ENCODE peak calls at places on chromosomes 2 and 18, in ten cellular contexts. One of them, this sample, is unnamed.

GRCh38 chr18:48358868-48359267 is 50.3 kb downstream of the ZBTB7C start:
- DNase-seq in activated CD4-positive, alpha-beta T cell treated with anti-CD3 and anti-CD28 coated beads, Interleukin-2, amount 50 U/mL, for 24 hours: no peak
- DNase-seq in GM23248: no peak
- DNase-seq in stimulated activated CD8-positive, alpha-beta memory T cell treated with anti-CD3 and anti-CD28 coated beads, Interleukin-7, amount 100 ng/mL, for 1 hour: no peak
- DNase-seq in A172: no peak
- DNase-seq in sigmoid colon: peak; percentile 12
- DNase-seq in ACHN: no peak
- DNase-seq in GM12892: no peak
- DNase-seq in NCI-H345: no peak
- DNase-seq in dorsolateral prefrontal cortex: no peak
- DNase-seq in this sample: no peak

GRCh38 chr18:51339866-51340265 is 142.4 kb upstream of the MEX3C start:
- DNase-seq in activated CD4-positive, alpha-beta T cell treated with anti-CD3 and anti-CD28 coated beads, Interleukin-2, amount 50 U/mL, for 24 hours: no peak
- DNase-seq in GM23248: no peak
- DNase-seq in stimulated activated CD8-positive, alpha-beta memory T cell treated with anti-CD3 and anti-CD28 coated beads, Interleukin-7, amount 100 ng/mL, for 1 hour: no peak
- DNase-seq in A172: peak; percentile 22
- DNase-seq in sigmoid colon: no peak
- DNase-seq in ACHN: no peak
- DNase-seq in GM12892: no peak
- DNase-seq in NCI-H345: no peak
- DNase-seq in dorsolateral prefrontal cortex: no peak
- DNase-seq in this sample: no peak

GRCh38 chr2:5227062-5227699 is 465.0 kb upstream of the SOX11 start:
- DNase-seq in activated CD4-positive, alpha-beta T cell treated with anti-CD3 and anti-CD28 coated beads, Interleukin-2, amount 50 U/mL, for 24 hours: no peak
- DNase-seq in GM23248: no peak
- DNase-seq in stimulated activated CD8-positive, alpha-beta memory T cell treated with anti-CD3 and anti-CD28 coated beads, Interleukin-7, amount 100 ng/mL, for 1 hour: no peak
- DNase-seq in A172: peak; percentile 52
- DNase-seq in sigmoid colon: no peak
- DNase-seq in ACHN: no peak
- DNase-seq in GM12892: no peak
- DNase-seq in NCI-H345: no peak
- DNase-seq in dorsolateral prefrontal cortex: no peak
- DNase-seq in this sample: no peak

GRCh38 chr2:228227466-228227865 is 46.0 kb upstream of the SPHKAP start:
- DNase-seq in activated CD4-positive, alpha-beta T cell treated with anti-CD3 and anti-CD28 coated beads, Interleukin-2, amount 50 U/mL, for 24 hours: no peak
- DNase-seq in GM23248: no peak
- DNase-seq in stimulated activated CD8-positive, alpha-beta memory T cell treated with anti-CD3 and anti-CD28 coated beads, Interleukin-7, amount 100 ng/mL, for 1 hour: no peak
- DNase-seq in A172: no peak
- DNase-seq in sigmoid colon: no peak
- DNase-seq in ACHN: no peak
- DNase-seq in GM12892: no peak
- DNase-seq in NCI-H345: no peak
- DNase-seq in dorsolateral prefrontal cortex: no peak
- DNase-seq in this sample: no peak

GRCh38 chr2:160252278-160252887 is 52.3 kb upstream of the ITGB6 start:
- DNase-seq in activated CD4-positive, alpha-beta T cell treated with anti-CD3 and anti-CD28 coated beads, Interleukin-2, amount 50 U/mL, for 24 hours: no peak
- DNase-seq in GM23248: peak; percentile 53
- DNase-seq in stimulated activated CD8-positive, alpha-beta memory T cell treated with anti-CD3 and anti-CD28 coated beads, Interleukin-7, amount 100 ng/mL, for 1 hour: no peak
- DNase-seq in A172: peak; percentile 38
- DNase-seq in sigmoid colon: no peak
- DNase-seq in ACHN: peak; percentile 74
- DNase-seq in GM12892: no peak
- DNase-seq in NCI-H345: peak; percentile 11
- DNase-seq in dorsolateral prefrontal cortex: no peak
- DNase-seq in this sample: no peak

GRCh38 chr2:43950383-43951008 is 45.3 kb downstream of the LRPPRC start:
- DNase-seq in activated CD4-positive, alpha-beta T cell treated with anti-CD3 and anti-CD28 coated beads, Interleukin-2, amount 50 U/mL, for 24 hours: no peak
- DNase-seq in GM23248: peak; percentile 63
- DNase-seq in stimulated activated CD8-positive, alpha-beta memory T cell treated with anti-CD3 and anti-CD28 coated beads, Interleukin-7, amount 100 ng/mL, for 1 hour: no peak
- DNase-seq in A172: peak; percentile 37
- DNase-seq in sigmoid colon: no peak
- DNase-seq in ACHN: peak; percentile 63
- DNase-seq in GM12892: no peak
- DNase-seq in NCI-H345: peak; percentile 19
- DNase-seq in dorsolateral prefrontal cortex: no peak
- DNase-seq in this sample: no peak

GRCh38 chr2:148201075-148202004 is 180.4 kb downstream of the MBD5 start:
- DNase-seq in activated CD4-positive, alpha-beta T cell treated with anti-CD3 and anti-CD28 coated beads, Interleukin-2, amount 50 U/mL, for 24 hours: no peak
- DNase-seq in GM23248: peak; percentile 47
- DNase-seq in stimulated activated CD8-positive, alpha-beta memory T cell treated with anti-CD3 and anti-CD28 coated beads, Interleukin-7, amount 100 ng/mL, for 1 hour: no peak
- DNase-seq in A172: no peak
- DNase-seq in sigmoid colon: peak; percentile 87
- DNase-seq in ACHN: peak; percentile 63
- DNase-seq in GM12892: no peak
- DNase-seq in NCI-H345: no peak
- DNase-seq in dorsolateral prefrontal cortex: no peak
- DNase-seq in this sample: no peak

GRCh38 chr2:185780890-185781289 is 42.3 kb downstream of the FSIP2 start:
- DNase-seq in activated CD4-positive, alpha-beta T cell treated with anti-CD3 and anti-CD28 coated beads, Interleukin-2, amount 50 U/mL, for 24 hours: no peak
- DNase-seq in GM23248: peak; percentile 15
- DNase-seq in stimulated activated CD8-positive, alpha-beta memory T cell treated with anti-CD3 and anti-CD28 coated beads, Interleukin-7, amount 100 ng/mL, for 1 hour: no peak
- DNase-seq in A172: no peak
- DNase-seq in sigmoid colon: no peak
- DNase-seq in ACHN: no peak
- DNase-seq in GM12892: no peak
- DNase-seq in NCI-H345: no peak
- DNase-seq in dorsolateral prefrontal cortex: no peak
- DNase-seq in this sample: no peak

GRCh38 chr18:48592540-48592939 is 53.7 kb downstream of the CTIF start:
- DNase-seq in activated CD4-positive, alpha-beta T cell treated with anti-CD3 and anti-CD28 coated beads, Interleukin-2, amount 50 U/mL, for 24 hours: no peak
- DNase-seq in GM23248: no peak
- DNase-seq in stimulated activated CD8-positive, alpha-beta memory T cell treated with anti-CD3 and anti-CD28 coated beads, Interleukin-7, amount 100 ng/mL, for 1 hour: no peak
- DNase-seq in A172: no peak
- DNase-seq in sigmoid colon: no peak
- DNase-seq in ACHN: no peak
- DNase-seq in GM12892: no peak
- DNase-seq in NCI-H345: no peak
- DNase-seq in dorsolateral prefrontal cortex: peak; percentile 59
- DNase-seq in this sample: no peak

GRCh38 chr2:105778344-105778607 is 33.6 kb downstream of the NCK2 start:
- DNase-seq in activated CD4-positive, alpha-beta T cell treated with anti-CD3 and anti-CD28 coated beads, Interleukin-2, amount 50 U/mL, for 24 hours: no peak
- DNase-seq in GM23248: no peak
- DNase-seq in stimulated activated CD8-positive, alpha-beta memory T cell treated with anti-CD3 and anti-CD28 coated beads, Interleukin-7, amount 100 ng/mL, for 1 hour: no peak
- DNase-seq in A172: no peak
- DNase-seq in sigmoid colon: no peak
- DNase-seq in ACHN: no peak
- DNase-seq in GM12892: no peak
- DNase-seq in NCI-H345: no peak
- DNase-seq in dorsolateral prefrontal cortex: no peak
- DNase-seq in this sample: no peak

GRCh38 chr2:183964565-183964964 is 633.8 kb upstream of the ZNF804A start:
- DNase-seq in activated CD4-positive, alpha-beta T cell treated with anti-CD3 and anti-CD28 coated beads, Interleukin-2, amount 50 U/mL, for 24 hours: no peak
- DNase-seq in GM23248: no peak
- DNase-seq in stimulated activated CD8-positive, alpha-beta memory T cell treated with anti-CD3 and anti-CD28 coated beads, Interleukin-7, amount 100 ng/mL, for 1 hour: no peak
- DNase-seq in A172: no peak
- DNase-seq in sigmoid colon: no peak
- DNase-seq in ACHN: no peak
- DNase-seq in GM12892: no peak
- DNase-seq in NCI-H345: no peak
- DNase-seq in dorsolateral prefrontal cortex: no peak
- DNase-seq in this sample: no peak

GRCh38 chr18:68241881-68242280 is 473.0 kb downstream of the TMX3 start:
- DNase-seq in activated CD4-positive, alpha-beta T cell treated with anti-CD3 and anti-CD28 coated beads, Interleukin-2, amount 50 U/mL, for 24 hours: no peak
- DNase-seq in GM23248: no peak
- DNase-seq in stimulated activated CD8-positive, alpha-beta memory T cell treated with anti-CD3 and anti-CD28 coated beads, Interleukin-7, amount 100 ng/mL, for 1 hour: no peak
- DNase-seq in A172: no peak
- DNase-seq in sigmoid colon: no peak
- DNase-seq in ACHN: no peak
- DNase-seq in GM12892: no peak
- DNase-seq in NCI-H345: no peak
- DNase-seq in dorsolateral prefrontal cortex: no peak
- DNase-seq in this sample: no peak

GRCh38 chr2:218479595-218479994 is 60.7 kb downstream of the VIL1 start:
- DNase-seq in activated CD4-positive, alpha-beta T cell treated with anti-CD3 and anti-CD28 coated beads, Interleukin-2, amount 50 U/mL, for 24 hours: no peak
- DNase-seq in GM23248: no peak
- DNase-seq in stimulated activated CD8-positive, alpha-beta memory T cell treated with anti-CD3 and anti-CD28 coated beads, Interleukin-7, amount 100 ng/mL, for 1 hour: no peak
- DNase-seq in A172: no peak
- DNase-seq in sigmoid colon: no peak
- DNase-seq in ACHN: no peak
- DNase-seq in GM12892: no peak
- DNase-seq in NCI-H345: no peak
- DNase-seq in dorsolateral prefrontal cortex: no peak
- DNase-seq in this sample: no peak

GRCh38 chr18:11064106-11064505 is 85.3 kb downstream of the PIEZO2 start:
- DNase-seq in activated CD4-positive, alpha-beta T cell treated with anti-CD3 and anti-CD28 coated beads, Interleukin-2, amount 50 U/mL, for 24 hours: no peak
- DNase-seq in GM23248: no peak
- DNase-seq in stimulated activated CD8-positive, alpha-beta memory T cell treated with anti-CD3 and anti-CD28 coated beads, Interleukin-7, amount 100 ng/mL, for 1 hour: no peak
- DNase-seq in A172: no peak
- DNase-seq in sigmoid colon: no peak
- DNase-seq in ACHN: no peak
- DNase-seq in GM12892: no peak
- DNase-seq in NCI-H345: no peak
- DNase-seq in dorsolateral prefrontal cortex: no peak
- DNase-seq in this sample: no peak

GRCh38 chr18:36298113-36298701 is 694 bp downstream of the FHOD3 start:
- DNase-seq in activated CD4-positive, alpha-beta T cell treated with anti-CD3 and anti-CD28 coated beads, Interleukin-2, amount 50 U/mL, for 24 hours: no peak
- DNase-seq in GM23248: peak; percentile 55
- DNase-seq in stimulated activated CD8-positive, alpha-beta memory T cell treated with anti-CD3 and anti-CD28 coated beads, Interleukin-7, amount 100 ng/mL, for 1 hour: no peak
- DNase-seq in A172: no peak
- DNase-seq in sigmoid colon: no peak
- DNase-seq in ACHN: peak; percentile 29
- DNase-seq in GM12892: peak; percentile 26
- DNase-seq in NCI-H345: peak; percentile 51
- DNase-seq in dorsolateral prefrontal cortex: peak; percentile 25
- DNase-seq in this sample: no peak

GRCh38 chr2:181431674-181432073 is 25.5 kb upstream of the ITGA4 start:
- DNase-seq in activated CD4-positive, alpha-beta T cell treated with anti-CD3 and anti-CD28 coated beads, Interleukin-2, amount 50 U/mL, for 24 hours: no peak
- DNase-seq in GM23248: no peak
- DNase-seq in stimulated activated CD8-positive, alpha-beta memory T cell treated with anti-CD3 and anti-CD28 coated beads, Interleukin-7, amount 100 ng/mL, for 1 hour: no peak
- DNase-seq in A172: no peak
- DNase-seq in sigmoid colon: no peak
- DNase-seq in ACHN: no peak
- DNase-seq in GM12892: no peak
- DNase-seq in NCI-H345: no peak
- DNase-seq in dorsolateral prefrontal cortex: no peak
- DNase-seq in this sample: no peak

GRCh38 chr2:157173740-157174184 is 83.7 kb upstream of the GALNT5 start:
- DNase-seq in activated CD4-positive, alpha-beta T cell treated with anti-CD3 and anti-CD28 coated beads, Interleukin-2, amount 50 U/mL, for 24 hours: no peak
- DNase-seq in GM23248: peak; percentile 96
- DNase-seq in stimulated activated CD8-positive, alpha-beta memory T cell treated with anti-CD3 and anti-CD28 coated beads, Interleukin-7, amount 100 ng/mL, for 1 hour: no peak
- DNase-seq in A172: peak; percentile 94
- DNase-seq in sigmoid colon: no peak
- DNase-seq in ACHN: peak; percentile 94
- DNase-seq in GM12892: no peak
- DNase-seq in NCI-H345: no peak
- DNase-seq in dorsolateral prefrontal cortex: no peak
- DNase-seq in this sample: no peak

GRCh38 chr18:49630246-49630699 is 68.4 kb downstream of the LIPG start:
- DNase-seq in activated CD4-positive, alpha-beta T cell treated with anti-CD3 and anti-CD28 coated beads, Interleukin-2, amount 50 U/mL, for 24 hours: no peak
- DNase-seq in GM23248: no peak
- DNase-seq in stimulated activated CD8-positive, alpha-beta memory T cell treated with anti-CD3 and anti-CD28 coated beads, Interleukin-7, amount 100 ng/mL, for 1 hour: no peak
- DNase-seq in A172: no peak
- DNase-seq in sigmoid colon: no peak
- DNase-seq in ACHN: no peak
- DNase-seq in GM12892: no peak
- DNase-seq in NCI-H345: no peak
- DNase-seq in dorsolateral prefrontal cortex: no peak
- DNase-seq in this sample: no peak

GRCh38 chr2:72669121-72669520 is 156.7 kb downstream of the EXOC6B start:
- DNase-seq in activated CD4-positive, alpha-beta T cell treated with anti-CD3 and anti-CD28 coated beads, Interleukin-2, amount 50 U/mL, for 24 hours: no peak
- DNase-seq in GM23248: peak; percentile 89
- DNase-seq in stimulated activated CD8-positive, alpha-beta memory T cell treated with anti-CD3 and anti-CD28 coated beads, Interleukin-7, amount 100 ng/mL, for 1 hour: no peak
- DNase-seq in A172: peak; percentile 56
- DNase-seq in sigmoid colon: no peak
- DNase-seq in ACHN: peak; percentile 19
- DNase-seq in GM12892: no peak
- DNase-seq in NCI-H345: no peak
- DNase-seq in dorsolateral prefrontal cortex: no peak
- DNase-seq in this sample: no peak

GRCh38 chr2:28662468-28663095 is 89.0 kb upstream of the PPP1CB start:
- DNase-seq in activated CD4-positive, alpha-beta T cell treated with anti-CD3 and anti-CD28 coated beads, Interleukin-2, amount 50 U/mL, for 24 hours: no peak
- DNase-seq in GM23248: peak; percentile 73
- DNase-seq in stimulated activated CD8-positive, alpha-beta memory T cell treated with anti-CD3 and anti-CD28 coated beads, Interleukin-7, amount 100 ng/mL, for 1 hour: no peak
- DNase-seq in A172: peak; percentile 60
- DNase-seq in sigmoid colon: peak; percentile 81
- DNase-seq in ACHN: peak; percentile 90
- DNase-seq in GM12892: no peak
- DNase-seq in NCI-H345: no peak
- DNase-seq in dorsolateral prefrontal cortex: no peak
- DNase-seq in this sample: no peak

GRCh38 chr2:24466871-24467870 is 23.9 kb upstream of the NCOA1 start:
- DNase-seq in activated CD4-positive, alpha-beta T cell treated with anti-CD3 and anti-CD28 coated beads, Interleukin-2, amount 50 U/mL, for 24 hours: no peak
- DNase-seq in GM23248: no peak
- DNase-seq in stimulated activated CD8-positive, alpha-beta memory T cell treated with anti-CD3 and anti-CD28 coated beads, Interleukin-7, amount 100 ng/mL, for 1 hour: no peak
- DNase-seq in A172: no peak
- DNase-seq in sigmoid colon: no peak
- DNase-seq in ACHN: no peak
- DNase-seq in GM12892: no peak
- DNase-seq in NCI-H345: no peak
- DNase-seq in dorsolateral prefrontal cortex: no peak
- DNase-seq in this sample: no peak

GRCh38 chr2:85792783-85793441 is 39.1 kb downstream of the ATOH8 start:
- DNase-seq in activated CD4-positive, alpha-beta T cell treated with anti-CD3 and anti-CD28 coated beads, Interleukin-2, amount 50 U/mL, for 24 hours: no peak
- DNase-seq in GM23248: peak; percentile 82
- DNase-seq in stimulated activated CD8-positive, alpha-beta memory T cell treated with anti-CD3 and anti-CD28 coated beads, Interleukin-7, amount 100 ng/mL, for 1 hour: no peak
- DNase-seq in A172: peak; percentile 75
- DNase-seq in sigmoid colon: peak; percentile 69
- DNase-seq in ACHN: peak; percentile 67
- DNase-seq in GM12892: no peak
- DNase-seq in NCI-H345: no peak
- DNase-seq in dorsolateral prefrontal cortex: no peak
- DNase-seq in this sample: no peak

GRCh38 chr18:28189400-28190239 is 12.7 kb upstream of the CDH2 start:
- DNase-seq in activated CD4-positive, alpha-beta T cell treated with anti-CD3 and anti-CD28 coated beads, Interleukin-2, amount 50 U/mL, for 24 hours: no peak
- DNase-seq in GM23248: peak; percentile 83
- DNase-seq in stimulated activated CD8-positive, alpha-beta memory T cell treated with anti-CD3 and anti-CD28 coated beads, Interleukin-7, amount 100 ng/mL, for 1 hour: no peak
- DNase-seq in A172: peak; percentile 63
- DNase-seq in sigmoid colon: no peak
- DNase-seq in ACHN: peak; percentile 60
- DNase-seq in GM12892: no peak
- DNase-seq in NCI-H345: no peak
- DNase-seq in dorsolateral prefrontal cortex: no peak
- DNase-seq in this sample: no peak

GRCh38 chr2:157989227-157989626 is 112.4 kb upstream of the UPP2 start:
- DNase-seq in activated CD4-positive, alpha-beta T cell treated with anti-CD3 and anti-CD28 coated beads, Interleukin-2, amount 50 U/mL, for 24 hours: no peak
- DNase-seq in GM23248: no peak
- DNase-seq in stimulated activated CD8-positive, alpha-beta memory T cell treated with anti-CD3 and anti-CD28 coated beads, Interleukin-7, amount 100 ng/mL, for 1 hour: no peak
- DNase-seq in A172: no peak
- DNase-seq in sigmoid colon: no peak
- DNase-seq in ACHN: no peak
- DNase-seq in GM12892: no peak
- DNase-seq in NCI-H345: no peak
- DNase-seq in dorsolateral prefrontal cortex: peak; percentile 17
- DNase-seq in this sample: no peak

GRCh38 chr2:127020536-127020935 is 86.4 kb downstream of the BIN1 start:
- DNase-seq in activated CD4-positive, alpha-beta T cell treated with anti-CD3 and anti-CD28 coated beads, Interleukin-2, amount 50 U/mL, for 24 hours: no peak
- DNase-seq in GM23248: no peak
- DNase-seq in stimulated activated CD8-positive, alpha-beta memory T cell treated with anti-CD3 and anti-CD28 coated beads, Interleukin-7, amount 100 ng/mL, for 1 hour: no peak
- DNase-seq in A172: no peak
- DNase-seq in sigmoid colon: no peak
- DNase-seq in ACHN: no peak
- DNase-seq in GM12892: no peak
- DNase-seq in NCI-H345: no peak
- DNase-seq in dorsolateral prefrontal cortex: no peak
- DNase-seq in this sample: no peak

GRCh38 chr2:74529357-74530238 is at the start of the genes AUP1 and HTRA2:
- DNase-seq in activated CD4-positive, alpha-beta T cell treated with anti-CD3 and anti-CD28 coated beads, Interleukin-2, amount 50 U/mL, for 24 hours: peak; percentile 75
- DNase-seq in GM23248: peak; percentile 100
- DNase-seq in stimulated activated CD8-positive, alpha-beta memory T cell treated with anti-CD3 and anti-CD28 coated beads, Interleukin-7, amount 100 ng/mL, for 1 hour: peak; percentile 66
- DNase-seq in A172: peak; percentile 94
- DNase-seq in sigmoid colon: peak; percentile 99
- DNase-seq in ACHN: peak; percentile 99
- DNase-seq in GM12892: peak; percentile 99
- DNase-seq in NCI-H345: peak; percentile 98
- DNase-seq in dorsolateral prefrontal cortex: peak; percentile 99
- DNase-seq in this sample: peak; percentile 92

GRCh38 chr2:86254576-86255538 is 55.6 kb downstream of the MRPL35 start:
- DNase-seq in activated CD4-positive, alpha-beta T cell treated with anti-CD3 and anti-CD28 coated beads, Interleukin-2, amount 50 U/mL, for 24 hours: no peak
- DNase-seq in GM23248: no peak
- DNase-seq in stimulated activated CD8-positive, alpha-beta memory T cell treated with anti-CD3 and anti-CD28 coated beads, Interleukin-7, amount 100 ng/mL, for 1 hour: no peak
- DNase-seq in A172: no peak
- DNase-seq in sigmoid colon: peak; percentile 74
- DNase-seq in ACHN: no peak
- DNase-seq in GM12892: no peak
- DNase-seq in NCI-H345: peak; percentile 74
- DNase-seq in dorsolateral prefrontal cortex: no peak
- DNase-seq in this sample: no peak